ENCODE peak calls at places on chromosomes 7 and 10, in seven cellular contexts. J is epithelial cell of esophagus, W is AG04450, G is BJ, T is brain microvascular endothelial cell, K is GM12865, Y is AG04449. Z is an unnamed sample.

GRCh38 chr10:127195041-127195506 is 1.3 kb downstream of the INSYN2A start:
- DNase-seq in J (peak; percentile 17), W (no peak), G (no peak), T (no peak), K (no peak), Y (no peak), Z (no peak)

GRCh38 chr7:19235680-19236079 is 90.5 kb upstream of the FERD3L start:
- DNase-seq in J (peak; percentile 49), W (no peak), G (no peak), T (no peak), K (no peak), Y (no peak), Z (no peak)

GRCh38 chr7:130486963-130487324 is 4.9 kb upstream of the MEST start:
- DNase-seq in J (peak; percentile 72), W (no peak), G (no peak), T (no peak), K (no peak), Y (no peak), Z (no peak)

GRCh38 chr10:29254123-29255046 is 34.5 kb upstream of the LYZL1 start:
- DNase-seq in J (no peak), W (no peak), G (no peak), T (peak; percentile 95), K (peak; percentile 60), Y (no peak), Z (no peak)

GRCh38 chr7:121882731-121883130 is 9.8 kb downstream of the PTPRZ1 start:
- DNase-seq in J (peak; percentile 83), W (no peak), G (no peak), T (no peak), K (no peak), Y (no peak), Z (no peak)

GRCh38 chr7:20407585-20408466 is 77.1 kb downstream of the ITGB8 start:
- DNase-seq in J (peak; percentile 83), W (no peak), G (peak; percentile 22), T (peak; percentile 12), K (no peak), Y (no peak), Z (peak; percentile 25)

GRCh38 chr10:95675403-95676116 is 18.2 kb downstream of the TCTN3 start:
- DNase-seq in J (peak; percentile 9), W (no peak), G (no peak), T (no peak), K (no peak), Y (no peak), Z (no peak)

GRCh38 chr7:129356176-129356575 is 78.1 kb upstream of the STRIP2 start:
- DNase-seq in J (no peak), W (no peak), G (no peak), T (no peak), K (no peak), Y (no peak), Z (no peak)

GRCh38 chr7:27101906-27102577 is 441 bp downstream of the HOXA2 start:
- DNase-seq in J (no peak), W (no peak), G (no peak), T (no peak), K (no peak), Y (no peak), Z (no peak)

GRCh38 chr7:27101188-27101905 is 1.1 kb downstream of the HOXA2 start:
- DNase-seq in J (no peak), W (no peak), G (no peak), T (no peak), K (no peak), Y (no peak), Z (no peak)

GRCh38 chr7:27104244-27105149 is 2.0 kb upstream of the HOXA2 start:
- DNase-seq in J (no peak), W (no peak), G (no peak), T (no peak), K (no peak), Y (no peak), Z (no peak)

GRCh38 chr7:27103489-27104226 is 1.2 kb upstream of the HOXA2 start:
- DNase-seq in J (no peak), W (no peak), G (no peak), T (no peak), K (no peak), Y (no peak), Z (no peak)

DNA sequence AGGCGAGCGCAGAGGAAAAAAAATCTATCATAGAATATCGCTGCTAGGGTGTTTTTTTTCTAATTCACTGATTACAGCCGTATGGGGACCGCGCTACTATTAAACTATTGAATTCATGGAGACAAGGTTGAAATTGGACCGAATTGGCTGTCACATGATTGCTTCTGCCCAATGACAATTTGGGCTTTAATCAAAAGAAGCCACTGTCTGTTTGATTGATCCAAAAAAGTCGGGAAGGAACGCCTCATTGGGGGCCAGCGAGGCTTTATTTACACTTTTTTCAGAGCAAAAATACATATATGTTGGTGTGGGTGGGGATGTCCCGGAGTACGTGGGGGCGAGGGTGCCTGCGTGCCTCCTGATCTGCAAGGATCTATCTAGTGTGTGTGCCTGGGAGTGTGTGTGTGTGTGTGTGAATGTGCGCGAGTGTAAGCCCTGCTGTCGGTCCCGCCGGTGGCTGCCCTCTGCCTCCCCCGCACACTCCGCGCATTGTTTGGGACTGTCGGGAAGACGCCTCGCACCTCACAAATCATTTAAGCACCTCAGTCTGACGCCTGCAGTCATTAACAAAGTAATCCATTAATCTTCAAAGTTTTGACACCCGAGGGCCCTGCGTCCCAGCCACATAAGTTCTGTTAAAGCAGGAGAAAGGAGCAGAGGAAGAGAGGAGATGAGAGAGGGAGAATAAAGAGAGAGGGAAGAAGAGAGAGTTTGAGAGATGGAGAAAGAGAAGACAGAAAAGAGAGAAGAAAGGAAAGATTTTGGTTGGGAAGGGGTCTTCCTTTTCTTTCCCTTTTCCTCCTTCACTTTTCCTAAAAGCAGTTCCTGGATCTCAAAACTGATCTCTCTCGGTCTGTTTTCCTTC is at the start of gene HOXA2:
- DNase-seq in J (no peak), W (no peak), G (no peak), T (no peak), K (no peak), Y (no peak), Z (no peak)
- H3K4me3 ChIP-seq in J (no peak within 1 kb of the TSS), W (peak within 1 kb of the TSS; percentile 70), G (no peak within 1 kb of the TSS), T (peak within 1 kb of the TSS; percentile 44), K (no peak within 1 kb of the TSS), Y (no peak within 1 kb of the TSS), Z (no peak within 1 kb of the TSS)

GRCh38 chr7:27605689-27606269 is 56.9 kb downstream of the HIBADH start:
- DNase-seq in J (peak; percentile 36), W (no peak), G (no peak), T (peak; percentile 41), K (peak; percentile 12), Y (no peak), Z (peak; percentile 37)
- TF ChIP-seq CTCF in J (peak; percentile 59), W (peak; percentile 57), G (peak; percentile 50), T (peak; percentile 58), K (peak; percentile 32), Y (no peak), Z (peak; percentile 55)

GRCh38 chr10:88347022-88347421 is 236.1 kb downstream of the RNLS start:
- DNase-seq in J (no peak), W (no peak), G (no peak), T (no peak), K (no peak), Y (no peak), Z (no peak)
- H3K4me3 ChIP-seq in J (no peak overlapping the region), W (no peak overlapping the region), G (no peak overlapping the region), T (no peak overlapping the region), K (no peak overlapping the region), Y (no peak overlapping the region), Z (no peak overlapping the region)

GRCh38 chr7:85030893-85031292 is 156.0 kb downstream of the SEMA3D start:
- DNase-seq in J (peak; percentile 52), W (peak; percentile 44), G (no peak), T (peak; percentile 14), K (peak; percentile 22), Y (peak; percentile 26), Z (peak; percentile 35)
- TF ChIP-seq CTCF in J (peak; percentile 43), W (peak; percentile 56), G (peak; percentile 49), T (no peak), K (peak; percentile 20), Y (peak; percentile 8), Z (peak; percentile 36)

GRCh38 chr7:90719159-90719558 is 123.0 kb downstream of the CDK14 start:
- DNase-seq in J (no peak), W (no peak), G (no peak), T (no peak), K (no peak), Y (no peak), Z (no peak)

GRCh38 chr7:90715067-90715466 is 118.9 kb downstream of the CDK14 start:
- DNase-seq in J (no peak), W (no peak), G (no peak), T (no peak), K (peak; percentile 67), Y (no peak), Z (no peak)

GRCh38 chr7:90713628-90714027 is 117.5 kb downstream of the CDK14 start:
- DNase-seq in J (no peak), W (no peak), G (no peak), T (no peak), K (no peak), Y (no peak), Z (no peak)

GRCh38 chr7:90720970-90721768 is 125.0 kb downstream of the CDK14 start:
- DNase-seq in J (peak; percentile 34), W (no peak), G (no peak), T (peak; percentile 63), K (no peak), Y (no peak), Z (peak; percentile 52)

DNA sequence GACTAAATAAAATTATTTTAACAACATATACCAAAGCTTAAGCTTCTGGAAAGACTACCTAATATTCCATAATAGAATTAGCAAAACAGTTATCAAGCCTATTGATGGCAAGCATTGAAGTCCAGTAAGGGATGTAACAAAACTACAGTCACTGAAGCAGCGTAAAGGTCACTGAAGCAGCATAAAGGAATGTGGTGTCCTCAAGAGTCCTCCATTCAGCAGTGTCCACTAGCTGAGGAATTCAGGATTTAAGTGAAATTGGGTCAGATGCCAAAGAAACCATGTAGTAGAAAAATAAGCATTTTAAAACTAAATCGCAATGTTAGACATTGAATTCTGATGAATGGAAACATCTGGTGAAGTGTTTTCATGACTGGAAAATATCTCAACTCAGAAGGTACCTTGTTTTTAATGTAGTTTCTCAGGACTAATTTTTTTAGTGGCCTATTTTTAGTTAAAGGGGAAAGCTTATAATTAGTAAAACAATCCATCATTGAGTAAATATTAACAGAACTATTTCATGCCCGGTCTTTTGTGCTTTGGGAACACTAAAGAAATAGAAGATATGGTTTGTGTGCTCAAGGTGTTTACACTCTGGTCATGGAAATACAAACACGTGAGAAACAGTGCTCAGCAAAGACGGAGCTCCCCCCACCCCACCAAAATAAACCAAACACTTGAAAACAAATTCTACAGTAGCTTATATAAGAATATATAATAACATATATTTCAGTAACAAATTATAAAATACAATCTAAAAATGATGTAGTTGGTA is 121.4 kb downstream of the CDK14 start:
- DNase-seq in J (no peak), W (no peak), G (no peak), T (peak; percentile 52), K (no peak), Y (no peak), Z (no peak)
- H3K4me3 ChIP-seq in J (no peak overlapping the region), W (no peak overlapping the region), G (no peak overlapping the region), T (no peak overlapping the region), K (no peak overlapping the region), Y (no peak overlapping the region), Z (no peak overlapping the region)